ENCODE peak calls at places on chromosomes 13 and 19, in four cellular contexts. L is GM12865; S is stimulated activated CD8-positive, alpha-beta memory T cell treated with anti-CD3 and anti-CD28 coated beads, Interleukin-7, amount 100 ng/mL, for 1 hour; T is AG10803. M is an unnamed sample.

GRCh38 chr19:791605-792360 is 5.5 kb upstream of the PTBP1 start:
- DNase-seq in L (no peak), S (no peak), T (no peak), M (no peak)

GRCh38 chr13:61413572-61413971 is 2.1 kb downstream of the PCDH20 start:
- DNase-seq in L (no peak), S (no peak), T (no peak), M (no peak)

GRCh38 chr13:20359335-20359734 is 127.2 kb upstream of the GJB6 start:
- DNase-seq in L (no peak), S (no peak), T (peak; percentile 95), M (no peak)

GRCh38 chr13:104593251-104593576 is 1527.0 kb upstream of the SLC10A2 start:
- DNase-seq in L (no peak), S (no peak), T (no peak), M (no peak)

GRCh38 chr19:48897181-48897580 is 1.4 kb downstream of the TULP2 start:
- DNase-seq in L (no peak), S (no peak), T (no peak), M (no peak)

GRCh38 chr19:29672933-29673336 is 7.7 kb downstream of the PLEKHF1 start:
- DNase-seq in L (peak; percentile 86), S (peak; percentile 68), T (no peak), M (peak; percentile 72)

GRCh38 chr13:45897562-45897961 is 46.0 kb upstream of the SIAH3 start:
- DNase-seq in L (no peak), S (no peak), T (no peak), M (no peak)

GRCh38 chr19:35759697-35760096 is 1.7 kb downstream of the PROSER3 start:
- DNase-seq in L (no peak), S (no peak), T (no peak), M (no peak)

GRCh38 chr13:45356966-45357689 is 16.1 kb upstream of the TPT1 start:
- DNase-seq in L (no peak), S (no peak), T (no peak), M (no peak)

GRCh38 chr19:48401277-48401676 is 7.8 kb downstream of the GRIN2D start:
- DNase-seq in L (no peak), S (no peak), T (no peak), M (no peak)

GRCh38 chr19:19214892-19215291 is 3.1 kb downstream of the NCAN start:
- DNase-seq in L (no peak), S (no peak), T (peak; percentile 18), M (no peak)

GRCh38 chr13:105774739-105775460 is 760.6 kb downstream of the EFNB2 start:
- DNase-seq in L (peak; percentile 12), S (no peak), T (no peak), M (no peak)

GRCh38 chr19:15199652-15200574 is 882 bp downstream of the NOTCH3 start:
- DNase-seq in L (no peak), S (no peak), T (peak; percentile 30), M (no peak)

GRCh38 chr19:3544054-3544376 is 5.0 kb downstream of the TEKTIP1 start:
- DNase-seq in L (no peak), S (no peak), T (no peak), M (no peak)

GRCh38 chr13:41505209-41505835 is 48.0 kb downstream of the RGCC start:
- DNase-seq in L (no peak), S (no peak), T (peak; percentile 95), M (no peak)

GRCh38 chr19:21439372-21439771 is 42.4 kb downstream of the ZNF493 start:
- DNase-seq in L (no peak), S (no peak), T (no peak), M (no peak)

GRCh38 chr19:2561895-2562294 is 86.0 kb downstream of the GADD45B start:
- DNase-seq in L (peak; percentile 96), S (peak; percentile 44), T (no peak), M (peak; percentile 40)

GRCh38 chr13:113337556-113337955 is 26.4 kb downstream of the GRTP1 start:
- DNase-seq in L (no peak), S (no peak), T (no peak), M (no peak)

GRCh38 chr13:78022164-78022877 is 103.7 kb upstream of the EDNRB start:
- DNase-seq in L (peak; percentile 88), S (no peak), T (peak; percentile 35), M (peak; percentile 4)

GRCh38 chr19:10412257-10412977 is 7.9 kb upstream of the PDE4A start:
- DNase-seq in L (peak; percentile 95), S (no peak), T (no peak), M (no peak)

GRCh38 chr13:43865892-43866291 is 13.6 kb downstream of the CCDC122 start:
- DNase-seq in L (no peak), S (no peak), T (peak; percentile 74), M (no peak)

GRCh38 chr19:43784251-43784980 is 3.6 kb upstream of the KCNN4 start:
- DNase-seq in L (peak; percentile 81), S (no peak), T (peak; percentile 75), M (no peak)